ENCODE peak calls at places on chromosomes 11 and 22, in five cellular contexts. I is globus pallidus, A is AG09319, B is posterior cingulate gyrus, T is tibial artery. Q is an unnamed sample.

GRCh38 chr11:121141051-121141450 is 40.0 kb downstream of the TECTA start:
- DNase-seq in I (no peak), A (no peak), T (no peak), B (no peak), Q (no peak)

GRCh38 chr11:71373791-71374454 is 74.3 kb downstream of the DHCR7 start:
- DNase-seq in I (no peak), T (no peak), B (no peak), A (no peak), Q (no peak)

GRCh38 chr11:12397953-12398352 is 20.6 kb downstream of the PARVA start:
- DNase-seq in B (no peak), T (peak), I (no peak), A (peak), Q (no peak)

GRCh38 chr22:31488346-31488883 is 1.2 kb downstream of the EIF4ENIF1 start:
- DNase-seq in T (no peak), B (no peak), I (no peak), A (no peak), Q (no peak)

GRCh38 chr11:89184021-89184420 is 6.3 kb downstream of the TYR start:
- DNase-seq in T (no peak), I (no peak), B (no peak), A (peak), Q (no peak)

GRCh38 chr11:130124096-130124495 is 35.5 kb upstream of the ST14 start:
- DNase-seq in B (no peak), I (no peak), A (peak), T (peak), Q (no peak)

GRCh38 chr11:41879186-41879738 is 419.8 kb upstream of the LRRC4C start:
- DNase-seq in A (no peak), B (no peak), T (no peak), I (no peak), Q (peak)

GRCh38 chr22:20213833-20214708 is 54.0 kb downstream of the RTN4R start:
- DNase-seq in A (no peak), I (no peak), T (no peak), B (peak), Q (no peak)

GRCh38 chr22:44047891-44048301 is 23.8 kb downstream of the PARVB start:
- DNase-seq in B (no peak), A (no peak), T (no peak), I (no peak), Q (no peak)

GRCh38 chr11:59707371-59707770 is 6.3 kb downstream of the OR10V1 start:
- DNase-seq in I (no peak), B (no peak), A (no peak), T (no peak), Q (no peak)

GRCh38 chr22:31604746-31605705 is 57.0 kb downstream of the PISD start:
- DNase-seq in A (no peak), I (no peak), T (no peak), B (no peak), Q (no peak)

GRCh38 chr11:11243790-11244469 is 109.1 kb downstream of the CSNK2A3 start:
- DNase-seq in I (no peak), T (peak), B (no peak), A (no peak), Q (no peak)

GRCh38 chr11:130428271-130428670 is at the start of gene ADAMTS8:
- DNase-seq in A (no peak), B (no peak), I (no peak), T (no peak), Q (no peak)

GRCh38 chr11:122668562-122669090 is 13.1 kb downstream of the UBASH3B start:
- DNase-seq in A (no peak), B (no peak), I (no peak), T (no peak), Q (no peak)